ENCODE peak calls at places on chromosomes 7 and 10, in seven cellular contexts. X is heart left ventricle; Y is A549; G is IMR-90; N is CD8-positive, alpha-beta memory T cell; F is RWPE1; Q is aorta. E is an unnamed sample.

GRCh38 chr10:69657866-69658265 is 27.8 kb downstream of the FAM241B start:
- DNase-seq in Q (no peak), G (no peak), F (no peak), Y (no peak), X (no peak), N (no peak), E (no peak)

GRCh38 chr7:2022021-2022409 is 210.7 kb downstream of the MAD1L1 start:
- DNase-seq in F (no peak), G (no peak), X (no peak), N (no peak), Y (no peak), Q (peak), E (no peak)

GRCh38 chr7:107725138-107725740 is 18.7 kb upstream of the CBLL1 start:
- DNase-seq in Y (peak), X (peak), G (peak), Q (no peak), N (peak), F (peak), E (no peak)

GRCh38 chr10:58517071-58517470 is 4.4 kb downstream of the BICC1 start:
- DNase-seq in Q (no peak), Y (peak), F (no peak), N (no peak), G (no peak), X (no peak), E (no peak)

GRCh38 chr10:99658622-99659030 is 683 bp upstream of the ENTPD7 start:
- DNase-seq in Q (peak), G (peak), Y (peak), N (peak), X (peak), F (no peak), E (no peak)

GRCh38 chr7:151783958-151784575 is 92.8 kb downstream of the PRKAG2 start:
- DNase-seq in N (no peak), X (no peak), Q (peak), F (no peak), G (no peak), Y (no peak), E (no peak)

GRCh38 chr10:31908157-31908556 is 20.5 kb downstream of the ARHGAP12 start:
- DNase-seq in G (no peak), X (no peak), N (no peak), F (no peak), Y (no peak), Q (no peak), E (no peak)

GRCh38 chr10:30022590-30022989 is 36.8 kb downstream of the JCAD start:
- DNase-seq in F (no peak), N (no peak), Y (no peak), X (no peak), G (no peak), Q (no peak), E (no peak)

GRCh38 chr7:154186811-154187210 is 134.6 kb downstream of the DPP6 start:
- DNase-seq in X (no peak), Y (no peak), N (no peak), Q (no peak), F (no peak), G (no peak), E (no peak)

GRCh38 chr10:5095687-5096086 is 1.5 kb downstream of the AKR1C3 start:
- DNase-seq in F (no peak), N (no peak), Q (no peak), X (no peak), Y (peak), G (no peak), E (no peak)

GRCh38 chr7:41709621-41710020 is 6.7 kb upstream of the INHBA start:
- DNase-seq in N (no peak), F (no peak), G (peak), Q (no peak), Y (no peak), X (no peak), E (peak)

GRCh38 chr10:122460891-122461293 is 461 bp upstream of the HTRA1 start:
- DNase-seq in F (no peak), N (no peak), Y (no peak), G (no peak), Q (no peak), X (no peak), E (no peak)

GRCh38 chr7:17369686-17370426 is 71.4 kb downstream of the AHR start:
- DNase-seq in X (no peak), G (peak), N (no peak), Y (peak), F (peak), Q (no peak), E (no peak)

GRCh38 chr7:130441408-130441854 is 615 bp upstream of the CEP41 start:
- DNase-seq in N (no peak), Q (no peak), X (no peak), G (peak), Y (peak), F (no peak), E (no peak)

GRCh38 chr10:48478980-48479811 is 125.7 kb downstream of the ARHGAP22 start:
- DNase-seq in X (no peak), G (no peak), Y (no peak), Q (no peak), F (no peak), N (no peak), E (no peak)

GRCh38 chr10:70615784-70616511 is 13.4 kb upstream of the PRF1 start:
- DNase-seq in Y (no peak), F (no peak), G (no peak), Q (no peak), N (no peak), X (no peak), E (no peak)

GRCh38 chr7:118219157-118219512 is 5.4 kb upstream of the ANKRD7 start:
- DNase-seq in G (no peak), F (no peak), Q (no peak), X (no peak), N (no peak), Y (no peak), E (no peak)

GRCh38 chr7:21939136-21939857 is 6.4 kb downstream of the CDCA7L start:
- DNase-seq in G (no peak), F (no peak), Q (no peak), X (no peak), N (no peak), Y (no peak), E (no peak)

GRCh38 chr10:44517635-44518034 is 132.7 kb upstream of the CXCL12 start:
- DNase-seq in Y (no peak), G (no peak), X (no peak), F (no peak), N (no peak), Q (no peak), E (no peak)

GRCh38 chr7:88395720-88396119 is 89.0 kb upstream of the STEAP4 start:
- DNase-seq in X (no peak), Q (no peak), N (no peak), G (no peak), Y (no peak), F (no peak), E (no peak)

GRCh38 chr10:8060010-8060703 is 5.7 kb downstream of the GATA3 start:
- DNase-seq in Y (no peak), F (no peak), Q (no peak), N (peak), X (no peak), G (peak), E (no peak)

GRCh38 chr7:40879941-40880558 is 745.2 kb downstream of the SUGCT start:
- DNase-seq in F (no peak), N (no peak), X (no peak), Q (no peak), G (no peak), Y (no peak), E (no peak)

GRCh38 chr7:73606801-73607691 is 17.3 kb downstream of the MLXIPL start:
- DNase-seq in N (peak), Q (peak), G (peak), X (peak), Y (peak), F (peak), E (no peak)

GRCh38 chr10:104077282-104078151 is 8.2 kb downstream of the COL17A1 start:
- DNase-seq in N (no peak), Y (no peak), G (no peak), X (no peak), Q (no peak), F (no peak), E (no peak)

GRCh38 chr7:150903627-150904026 is 51.3 kb downstream of the AOC1 start:
- DNase-seq in N (no peak), X (peak), F (peak), G (peak), Q (peak), Y (peak), E (no peak)

GRCh38 chr7:90671571-90671970 is 75.5 kb downstream of the CDK14 start:
- DNase-seq in Y (no peak), F (no peak), X (no peak), G (no peak), N (no peak), Q (no peak), E (no peak)

GRCh38 chr7:80883188-80884025 is 35.4 kb downstream of the SEMA3C start:
- DNase-seq in G (peak), X (no peak), Y (peak), Q (no peak), F (peak), N (no peak), E (no peak)

GRCh38 chr10:12656518-12657142 is 307.3 kb downstream of the CAMK1D start:
- DNase-seq in G (peak), F (peak), Y (peak), X (no peak), N (no peak), Q (no peak), E (no peak)

GRCh38 chr7:137390076-137390475 is 46.5 kb upstream of the PTN start:
- DNase-seq in N (no peak), X (no peak), Y (no peak), G (no peak), Q (no peak), F (no peak), E (no peak)

GRCh38 chr7:37916673-37917660 is at the start of gene SFRP4:
- DNase-seq in X (peak), G (peak), Q (peak), Y (peak), N (no peak), F (peak), E (peak)

GRCh38 chr7:94297397-94297838 is 97.3 kb upstream of the COL1A2 start:
- DNase-seq in N (no peak), X (peak), Y (peak), G (peak), Q (peak), F (peak), E (no peak)

GRCh38 chr10:2619472-2619871 is 447.9 kb upstream of the PFKP start:
- DNase-seq in F (peak), X (no peak), N (no peak), Y (peak), G (no peak), Q (no peak), E (no peak)

GRCh38 chr7:42550706-42551470 is 313.9 kb upstream of the GLI3 start:
- DNase-seq in Q (no peak), N (no peak), X (no peak), F (peak), G (no peak), Y (no peak), E (no peak)

GRCh38 chr7:22121702-22122474 is 176.2 kb upstream of the CDCA7L start:
- DNase-seq in F (no peak), N (no peak), Q (no peak), G (peak), X (peak), Y (no peak), E (no peak)

GRCh38 chr10:51389415-51390342 is 309.7 kb downstream of the CSTF2T start:
- DNase-seq in X (peak), Q (no peak), N (peak), Y (peak), G (peak), F (peak), E (peak)

GRCh38 chr10:73774637-73775036 is 7.2 kb upstream of the CHCHD1 start:
- DNase-seq in F (peak), Y (peak), G (peak), X (no peak), N (peak), Q (no peak), E (no peak)

GRCh38 chr10:30178565-30178964 is 119.2 kb upstream of the JCAD start:
- DNase-seq in Y (no peak), N (no peak), X (no peak), G (peak), Q (no peak), F (no peak), E (no peak)

GRCh38 chr7:6290345-6290744 is 17.9 kb upstream of the CYTH3 start:
- DNase-seq in N (no peak), G (peak), X (no peak), Y (no peak), Q (peak), F (no peak), E (no peak)

GRCh38 chr10:100970076-100970913 is 991 bp downstream of the SEMA4G start:
- DNase-seq in G (no peak), N (peak), Y (peak), F (peak), X (no peak), Q (peak), E (no peak)

GRCh38 chr7:99448855-99449254 is 10.1 kb downstream of the CPSF4 start:
- DNase-seq in Q (peak), N (no peak), G (no peak), F (no peak), X (no peak), Y (no peak), E (no peak)

GRCh38 chr7:99452541-99452940 is 13.4 kb downstream of the ATP5MF start:
- DNase-seq in N (no peak), F (no peak), G (no peak), X (no peak), Y (no peak), Q (no peak), E (no peak)

GRCh38 chr7:99451936-99452335 is 13.2 kb downstream of the CPSF4 start:
- DNase-seq in X (peak), N (no peak), G (no peak), Q (no peak), Y (no peak), F (no peak), E (no peak)

GRCh38 chr7:99446096-99446495 is 7.4 kb downstream of the CPSF4 start:
- DNase-seq in N (no peak), Q (no peak), X (no peak), Y (no peak), F (no peak), G (no peak), E (no peak)

GRCh38 chr7:99447943-99448342 is 9.2 kb downstream of the CPSF4 start:
- DNase-seq in X (no peak), F (no peak), Y (peak), Q (peak), G (no peak), N (no peak), E (no peak)
- H3K27ac ChIP-seq in X (no peak), F (no peak), Y (no peak), Q (no peak), G (no peak), N (no peak), E (no peak)

GRCh38 chr7:82441916-82442478 is 1.6 kb downstream of the CACNA2D1 start:
- DNase-seq in Y (peak), Q (no peak), G (peak), N (no peak), X (no peak), F (peak), E (no peak)

GRCh38 chr7:82444220-82445049 is 858 bp upstream of the CACNA2D1 start:
- DNase-seq in G (no peak), Y (peak), Q (no peak), N (no peak), F (peak), X (no peak), E (peak)

GRCh38 chr7:82443044-82443800 is at the start of gene CACNA2D1:
- DNase-seq in G (no peak), Y (no peak), Q (peak), N (no peak), X (peak), F (peak), E (peak)

GRCh38 chr7:82443801-82444219 is 233 bp upstream of the CACNA2D1 start:
- DNase-seq in X (peak), G (peak), Q (peak), N (no peak), F (peak), Y (peak), E (peak)

DNA sequence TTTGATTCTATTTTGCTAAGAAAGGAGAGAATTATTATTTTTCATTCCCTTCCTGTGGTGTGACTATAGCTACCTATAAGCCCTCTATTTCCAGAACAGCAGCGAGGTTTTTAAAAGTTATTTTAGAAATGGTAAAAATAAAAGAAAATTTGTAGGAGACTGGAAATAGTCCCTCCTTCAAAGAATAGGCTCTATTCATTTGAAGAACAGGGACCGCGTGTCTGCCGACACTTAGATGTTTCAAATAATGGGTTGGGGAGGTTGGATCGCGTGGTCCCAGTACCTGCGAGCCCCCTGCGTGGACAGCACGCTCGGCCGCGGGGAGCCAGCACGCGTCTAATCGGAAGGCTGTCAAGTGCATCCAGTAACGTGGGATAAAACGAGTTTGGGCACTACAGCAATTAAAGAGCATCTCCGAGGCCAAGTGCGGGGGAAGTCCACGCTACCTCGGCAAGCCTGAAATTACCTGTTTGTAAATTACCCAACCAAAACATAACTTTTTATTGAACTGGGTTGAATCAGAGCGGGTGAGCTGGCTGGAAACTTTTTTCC is 1.0 kb downstream of the CACNA2D1 start:
- DNase-seq in N (no peak), Q (no peak), X (no peak), Y (peak), F (peak), G (peak), E (peak)
- H3K27ac ChIP-seq in N (no peak), Q (no peak), X (peak), Y (peak), F (no peak), G (peak), E (peak)

DNA sequence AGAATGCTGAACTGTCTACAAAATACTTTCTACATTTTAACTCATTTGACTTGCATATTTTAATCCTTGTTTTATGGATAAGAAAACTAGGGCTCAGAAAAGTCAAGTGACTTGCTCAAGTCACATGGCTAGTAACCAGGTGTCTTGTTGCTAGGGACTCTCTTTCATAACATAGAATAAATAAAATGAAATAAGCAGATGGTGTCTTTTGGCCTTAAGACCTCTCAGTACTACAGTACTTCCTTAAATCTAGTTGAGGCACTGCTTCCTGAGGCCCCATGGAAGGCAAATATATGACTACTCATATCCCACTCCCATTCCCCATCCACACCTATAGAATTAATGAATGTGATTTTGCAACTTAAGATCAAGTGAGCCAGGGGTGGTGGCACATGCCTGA is 87.9 kb downstream of the CDK6 start:
- DNase-seq in N (no peak), Y (no peak), F (no peak), Q (no peak), X (no peak), G (no peak), E (no peak)
- H3K27ac ChIP-seq in N (no peak), Y (peak), F (peak), Q (no peak), X (no peak), G (peak), E (no peak)

GRCh38 chr10:68135922-68136718 is 26.8 kb downstream of the MYPN start:
- DNase-seq in X (no peak), G (peak), Y (peak), F (peak), Q (no peak), N (no peak), E (no peak)

GRCh38 chr10:68133553-68133952 is 24.3 kb downstream of the MYPN start:
- DNase-seq in G (peak), Y (no peak), X (peak), F (no peak), Q (no peak), N (no peak), E (no peak)

GRCh38 chr10:68132391-68132790 is 23.1 kb downstream of the MYPN start:
- DNase-seq in X (no peak), N (no peak), Q (no peak), F (no peak), Y (no peak), G (no peak), E (no peak)

GRCh38 chr10:68137174-68137573 is 27.9 kb downstream of the MYPN start:
- DNase-seq in X (no peak), Q (no peak), Y (no peak), F (no peak), G (peak), N (no peak), E (no peak)

GRCh38 chr10:68135362-68135761 is 26.1 kb downstream of the MYPN start:
- DNase-seq in Y (no peak), Q (no peak), X (no peak), F (no peak), N (no peak), G (peak), E (no peak)
- H3K27ac ChIP-seq in Y (peak), Q (peak), X (peak), F (peak), N (no peak), G (peak), E (no peak)